ENCODE peak calls at places on chromosomes 5 and 9, in nine cellular contexts. E is stimulated activated naive B cell treated with anti-CD40 and anti-IgM and Interleukin-4, amounts not matched to agents 10 μg/mL and 1 μg/mL and 100 μg/mL, for 72 hours; S is hypothalamus; T is amniotic stem cell; R is posterior cingulate gyrus; C is RKO; L is LoVo; Q is HuH-7; W is left ventricle myocardium superior. N is an unnamed sample.

GRCh38 chr9:109129470-109130197 is 9.9 kb upstream of the TMEM245 start:
- DNase-seq in T (no peak), R (no peak), Q (no peak), L (no peak), C (no peak), W (no peak), S (no peak), E (no peak), N (no peak)

GRCh38 chr5:83644301-83644700 is 76.4 kb downstream of the HAPLN1 start:
- DNase-seq in W (no peak), T (no peak), L (no peak), E (no peak), C (no peak), Q (no peak), R (no peak), S (no peak), N (no peak)

GRCh38 chr5:4205408-4205807 is 609.8 kb downstream of the IRX1 start:
- DNase-seq in E (no peak), L (no peak), T (no peak), S (no peak), R (no peak), C (no peak), Q (no peak), W (no peak), N (no peak)

GRCh38 chr5:104353371-104353770 is 790.8 kb upstream of the NUDT12 start:
- DNase-seq in C (no peak), S (no peak), Q (no peak), W (no peak), T (no peak), L (no peak), E (no peak), R (no peak), N (no peak)

GRCh38 chr5:40831346-40832210 is 3.4 kb downstream of the RPL37 start:
- DNase-seq in T (no peak), E (no peak), C (no peak), L (no peak), W (no peak), Q (no peak), R (no peak), S (no peak), N (no peak)

GRCh38 chr5:142806769-142807377 is 36.7 kb downstream of the ARHGAP26 start:
- DNase-seq in T (no peak), S (no peak), E (no peak), R (no peak), Q (no peak), W (no peak), L (no peak), C (no peak), N (no peak)

GRCh38 chr5:128315671-128316070 is 222.4 kb downstream of the FBN2 start:
- DNase-seq in T (no peak), S (no peak), R (no peak), E (no peak), L (no peak), C (no peak), W (no peak), Q (no peak), N (no peak)

GRCh38 chr9:116594552-116594951 is 92.6 kb upstream of the TRIM32 start:
- DNase-seq in E (no peak), C (peak; percentile 89), T (peak; percentile 35), R (no peak), S (no peak), Q (no peak), W (no peak), L (peak; percentile 10), N (no peak)

GRCh38 chr5:111655169-111655924 is 101.6 kb downstream of the NREP start:
- DNase-seq in C (no peak), R (no peak), Q (no peak), W (no peak), E (no peak), S (no peak), T (no peak), L (no peak), N (no peak)

GRCh38 chr9:135282001-135282731 is 194.7 kb downstream of the OLFM1 start:
- DNase-seq in C (peak; percentile 25), T (no peak), Q (no peak), R (peak; percentile 66), E (no peak), S (no peak), W (peak; percentile 84), L (peak; percentile 59), N (peak; percentile 83)

GRCh38 chr5:171874210-171874609 is 88.6 kb downstream of the SMIM23 start:
- DNase-seq in E (no peak), R (no peak), T (no peak), Q (no peak), W (no peak), L (no peak), S (no peak), C (no peak), N (no peak)

GRCh38 chr5:54804086-54804485 is 181.3 kb downstream of the ESM1 start:
- DNase-seq in C (no peak), R (no peak), W (no peak), E (no peak), Q (no peak), L (no peak), S (no peak), T (no peak), N (no peak)

GRCh38 chr9:127791085-127791484 is 5.3 kb downstream of the CDK9 start:
- DNase-seq in E (no peak), Q (no peak), W (no peak), S (no peak), L (no peak), C (peak; percentile 50), R (no peak), T (no peak), N (no peak)

N was measured in anterior cingulate cortex.